ENCODE peak calls at places on chromosomes 13 and 19, in six cellular contexts. I is head of caudate nucleus; Y is KBM-7; E is stimulated activated CD4-positive, alpha-beta T cell treated with anti-CD3 and anti-CD28 coated beads, TNF-alpha, amount 100 ng/mL, for 4 hours; V is endothelial cell; W is iPS DF 6.9. N is an unnamed sample.

GRCh38 chr13:52862358-52863206 is 14.1 kb upstream of the PCDH8 start:
- DNase-seq in V (peak; percentile 72), E (no peak), I (no peak), Y (peak; percentile 57), W (no peak), N (no peak)

GRCh38 chr13:95626768-95627167 is 17.7 kb downstream of the DZIP1 start:
- DNase-seq in I (no peak), E (no peak), Y (no peak), W (no peak), V (no peak), N (no peak)

GRCh38 chr19:49103331-49104085 is 10.7 kb upstream of the LIN7B start:
- DNase-seq in W (no peak), V (no peak), I (no peak), E (no peak), Y (no peak), N (no peak)

GRCh38 chr19:10565028-10565566 is 713 bp downstream of the KRI1 start:
- DNase-seq in I (no peak), Y (peak; percentile 62), W (no peak), V (peak; percentile 34), E (no peak), N (no peak)

GRCh38 chr13:100063333-100063732 is 25.6 kb upstream of the PCCA start:
- DNase-seq in I (no peak), V (no peak), W (no peak), Y (no peak), E (no peak), N (no peak)

GRCh38 chr13:38713046-38713445 is 26.2 kb downstream of the FREM2 start:
- DNase-seq in V (no peak), E (no peak), W (no peak), I (no peak), Y (no peak), N (no peak)

GRCh38 chr13:97880298-97880675 is 73.2 kb upstream of the IPO5 start:
- DNase-seq in Y (no peak), I (no peak), W (no peak), V (no peak), E (no peak), N (no peak)

GRCh38 chr13:59621791-59622190 is 541.9 kb downstream of the DIAPH3 start:
- DNase-seq in V (no peak), Y (peak; percentile 40), E (no peak), I (no peak), W (no peak), N (no peak)

GRCh38 chr19:16418597-16418962 is 53.2 kb downstream of the EPS15L1 start:
- DNase-seq in V (no peak), E (no peak), I (no peak), Y (no peak), W (no peak), N (no peak)

GRCh38 chr19:17183858-17184271 is 31.3 kb upstream of the USE1 start:
- DNase-seq in Y (peak; percentile 81), W (no peak), E (no peak), V (no peak), I (no peak), N (no peak)

GRCh38 chr13:36033035-36033434 is 98.1 kb downstream of the DCLK1 start:
- DNase-seq in V (no peak), E (no peak), W (no peak), I (no peak), Y (no peak), N (no peak)

GRCh38 chr13:94433055-94433947 is 46.2 kb downstream of the DCT start:
- DNase-seq in I (no peak), W (no peak), Y (peak; percentile 29), E (no peak), V (no peak), N (no peak)

GRCh38 chr13:95128045-95128643 is 173.1 kb downstream of the ABCC4 start:
- DNase-seq in V (no peak), Y (no peak), I (no peak), E (no peak), W (no peak), N (no peak)

GRCh38 chr13:45040626-45041025 is 51.3 kb downstream of the GPALPP1 start:
- DNase-seq in E (no peak), Y (no peak), V (no peak), W (no peak), I (no peak), N (no peak)

GRCh38 chr13:45416521-45417125 is 1.6 kb downstream of the SLC25A30 start:
- DNase-seq in I (no peak), E (no peak), Y (peak; percentile 19), V (no peak), W (no peak), N (no peak)

GRCh38 chr13:111397202-111397880 is 76.9 kb downstream of the TEX29 start:
- DNase-seq in V (no peak), E (no peak), Y (no peak), W (no peak), I (no peak), N (no peak)

GRCh38 chr19:48868196-48868886 is at the start of gene PLEKHA4:
- DNase-seq in I (no peak), V (peak; percentile 26), E (no peak), W (no peak), Y (no peak), N (no peak)

GRCh38 chr19:38204096-38204495 is 19.9 kb downstream of the DPF1 start:
- DNase-seq in V (no peak), I (no peak), Y (no peak), E (no peak), W (no peak), N (no peak)

GRCh38 chr13:114021464-114022308 is 47.8 kb upstream of the C13orf46 start:
- DNase-seq in W (no peak), V (no peak), I (no peak), E (no peak), Y (no peak), N (no peak)

GRCh38 chr13:73754727-73755292 is 379.4 kb downstream of the KLF12 start:
- DNase-seq in Y (peak; percentile 73), I (no peak), V (peak; percentile 54), W (peak; percentile 63), E (no peak), N (no peak)

GRCh38 chr19:58468216-58468839 is 1.4 kb downstream of the ZNF324 start:
- DNase-seq in Y (no peak), W (no peak), E (no peak), I (no peak), V (no peak), N (no peak)

GRCh38 chr19:38031423-38031770 is 124.4 kb downstream of the SIPA1L3 start:
- DNase-seq in I (no peak), V (no peak), E (no peak), W (no peak), Y (no peak), N (no peak)

GRCh38 chr13:89465366-89465765 is 1794.2 kb downstream of the SLITRK5 start:
- DNase-seq in Y (no peak), I (no peak), V (no peak), E (no peak), W (no peak), N (no peak)

GRCh38 chr13:87287721-87288120 is 383.4 kb upstream of the SLITRK5 start:
- DNase-seq in I (no peak), W (no peak), Y (no peak), V (no peak), E (no peak), N (no peak)

GRCh38 chr13:25463496-25463895 is 91.7 kb downstream of the ATP8A2 start:
- DNase-seq in W (no peak), I (no peak), E (no peak), V (no peak), Y (no peak), N (no peak)

GRCh38 chr13:84605927-84606326 is 723.7 kb upstream of the SLITRK1 start:
- DNase-seq in Y (no peak), W (no peak), I (no peak), E (no peak), V (no peak), N (no peak)

GRCh38 chr19:51141181-51141580 is 920 bp upstream of the SIGLEC7 start:
- DNase-seq in E (no peak), W (no peak), Y (no peak), V (no peak), I (no peak), N (no peak)

GRCh38 chr13:45718063-45718462 is 15.9 kb downstream of the CBY2 start:
- DNase-seq in W (no peak), Y (peak; percentile 21), I (no peak), E (no peak), V (peak; percentile 18), N (no peak)